ENCODE peak calls at places on chromosomes 12 and 14, in eight cellular contexts. One of them, this sample, is unnamed. For H3K4me1, the result is how much of the 10 kb centered on the place peaks cover.

GRCh38 chr12:58877243-58877743 is 43.0 kb downstream of the LRIG3 start:
- DNase-seq in adrenal gland: no peak
- DNase-seq in GM12878: no peak
- DNase-seq in H9: no peak
- DNase-seq in spleen: no peak
- DNase-seq in CD8-positive, alpha-beta T cell: no peak
- DNase-seq in upper lobe of left lung: peak
- DNase-seq in sigmoid colon: no peak
- DNase-seq in this sample: no peak

GRCh38 chr14:68364823-68365222 is 428.0 kb downstream of the ZFP36L1 start:
- DNase-seq in adrenal gland: no peak
- DNase-seq in H9: peak
- DNase-seq in spleen: no peak
- DNase-seq in upper lobe of left lung: no peak
- DNase-seq in sigmoid colon: no peak
- DNase-seq in CD8-positive, alpha-beta T cell: no peak
- DNase-seq in GM12878: no peak
- DNase-seq in this sample: no peak

GRCh38 chr14:47262801-47263200 is 412.6 kb downstream of the MDGA2 start:
- DNase-seq in CD8-positive, alpha-beta T cell: no peak
- DNase-seq in sigmoid colon: no peak
- DNase-seq in H9: no peak
- DNase-seq in adrenal gland: no peak
- DNase-seq in spleen: no peak
- DNase-seq in upper lobe of left lung: no peak
- DNase-seq in GM12878: no peak
- DNase-seq in this sample: no peak

GRCh38 chr12:47370421-47370820 is 290.7 kb upstream of the AMIGO2 start:
- DNase-seq in spleen: no peak
- DNase-seq in GM12878: no peak
- DNase-seq in H9: no peak
- DNase-seq in CD8-positive, alpha-beta T cell: no peak
- DNase-seq in upper lobe of left lung: no peak
- DNase-seq in sigmoid colon: no peak
- DNase-seq in adrenal gland: no peak
- DNase-seq in this sample: no peak

GRCh38 chr12:92623386-92623785 is 79.4 kb upstream of the PLEKHG7 start:
- DNase-seq in H9: no peak
- DNase-seq in sigmoid colon: no peak
- DNase-seq in CD8-positive, alpha-beta T cell: no peak
- DNase-seq in adrenal gland: no peak
- DNase-seq in spleen: no peak
- DNase-seq in upper lobe of left lung: no peak
- DNase-seq in GM12878: no peak
- DNase-seq in this sample: no peak

GRCh38 chr12:23895792-23896218 is 53.7 kb downstream of the SOX5 start:
- DNase-seq in upper lobe of left lung: no peak
- DNase-seq in CD8-positive, alpha-beta T cell: no peak
- DNase-seq in GM12878: no peak
- DNase-seq in spleen: no peak
- DNase-seq in H9: peak
- DNase-seq in sigmoid colon: no peak
- DNase-seq in adrenal gland: no peak
- DNase-seq in this sample: no peak

GRCh38 chr14:99733551-99734405 is 49.7 kb downstream of the CYP46A1 start:
- DNase-seq in GM12878: no peak
- DNase-seq in CD8-positive, alpha-beta T cell: no peak
- DNase-seq in H9: peak
- DNase-seq in adrenal gland: peak
- DNase-seq in sigmoid colon: peak
- DNase-seq in spleen: peak
- DNase-seq in upper lobe of left lung: peak
- DNase-seq in this sample: no peak

GRCh38 chr12:5066251-5066650 is 22.6 kb downstream of the KCNA5 start:
- DNase-seq in GM12878: no peak
- DNase-seq in adrenal gland: no peak
- DNase-seq in H9: no peak
- DNase-seq in upper lobe of left lung: no peak
- DNase-seq in spleen: no peak
- DNase-seq in CD8-positive, alpha-beta T cell: no peak
- DNase-seq in sigmoid colon: no peak
- DNase-seq in this sample: no peak

GRCh38 chr12:117686911-117687377 is 281.8 kb downstream of the KSR2 start:
- DNase-seq in spleen: no peak
- DNase-seq in sigmoid colon: peak
- DNase-seq in H9: no peak
- DNase-seq in upper lobe of left lung: no peak
- DNase-seq in CD8-positive, alpha-beta T cell: no peak
- DNase-seq in adrenal gland: no peak
- DNase-seq in GM12878: no peak
- DNase-seq in this sample: no peak

GRCh38 chr12:102954143-102954542 is 3.3 kb upstream of the ASCL1 start:
- DNase-seq in H9: no peak
- DNase-seq in sigmoid colon: no peak
- DNase-seq in upper lobe of left lung: no peak
- DNase-seq in CD8-positive, alpha-beta T cell: no peak
- DNase-seq in adrenal gland: no peak
- DNase-seq in spleen: no peak
- DNase-seq in GM12878: no peak
- DNase-seq in this sample: no peak

GRCh38 chr12:47828008-47828966 is 8.6 kb upstream of the HDAC7 start:
- DNase-seq in spleen: peak
- DNase-seq in H9: no peak
- DNase-seq in GM12878: no peak
- DNase-seq in adrenal gland: no peak
- DNase-seq in sigmoid colon: no peak
- DNase-seq in CD8-positive, alpha-beta T cell: no peak
- DNase-seq in upper lobe of left lung: no peak
- DNase-seq in this sample: no peak

GRCh38 chr12:46470975-46471374 is 98.4 kb upstream of the SLC38A2 start:
- DNase-seq in spleen: no peak
- DNase-seq in adrenal gland: no peak
- DNase-seq in sigmoid colon: no peak
- DNase-seq in GM12878: no peak
- DNase-seq in CD8-positive, alpha-beta T cell: no peak
- DNase-seq in upper lobe of left lung: no peak
- DNase-seq in H9: no peak
- DNase-seq in this sample: no peak

GRCh38 chr12:46915861-46916260 is 90.1 kb upstream of the SLC38A4 start:
- DNase-seq in CD8-positive, alpha-beta T cell: no peak
- DNase-seq in sigmoid colon: no peak
- DNase-seq in adrenal gland: no peak
- DNase-seq in upper lobe of left lung: no peak
- DNase-seq in spleen: no peak
- DNase-seq in H9: no peak
- DNase-seq in GM12878: no peak
- DNase-seq in this sample: no peak

GRCh38 chr12:4819654-4820053 is 90.1 kb upstream of the KCNA1 start:
- DNase-seq in upper lobe of left lung: no peak
- DNase-seq in H9: no peak
- DNase-seq in CD8-positive, alpha-beta T cell: no peak
- DNase-seq in GM12878: no peak
- DNase-seq in sigmoid colon: no peak
- DNase-seq in spleen: no peak
- DNase-seq in adrenal gland: peak
- DNase-seq in this sample: no peak

GRCh38 chr14:66483322-66483721 is 2.8 kb upstream of the CCDC196 start:
- DNase-seq in adrenal gland: peak
- DNase-seq in sigmoid colon: no peak
- DNase-seq in GM12878: no peak
- DNase-seq in CD8-positive, alpha-beta T cell: no peak
- DNase-seq in H9: no peak
- DNase-seq in upper lobe of left lung: peak
- DNase-seq in spleen: no peak
- DNase-seq in this sample: no peak

GRCh38 chr12:57755454-57756372 is 810 bp downstream of the MARCHF9 start:
- DNase-seq in CD8-positive, alpha-beta T cell: no peak
- DNase-seq in adrenal gland: no peak
- DNase-seq in GM12878: no peak
- DNase-seq in upper lobe of left lung: peak
- DNase-seq in sigmoid colon: peak
- DNase-seq in spleen: peak
- DNase-seq in H9: no peak
- DNase-seq in this sample: no peak

GRCh38 chr12:50706606-50707005 is 57.3 kb upstream of the ATF1 start:
- DNase-seq in upper lobe of left lung: no peak
- DNase-seq in CD8-positive, alpha-beta T cell: no peak
- DNase-seq in H9: no peak
- DNase-seq in adrenal gland: no peak
- DNase-seq in sigmoid colon: no peak
- DNase-seq in GM12878: no peak
- DNase-seq in spleen: no peak
- DNase-seq in this sample: no peak

GRCh38 chr14:53608369-53608768 is 348.3 kb downstream of the BMP4 start:
- DNase-seq in sigmoid colon: no peak
- DNase-seq in spleen: no peak
- DNase-seq in H9: no peak
- DNase-seq in upper lobe of left lung: no peak
- DNase-seq in adrenal gland: no peak
- DNase-seq in GM12878: no peak
- DNase-seq in CD8-positive, alpha-beta T cell: no peak
- DNase-seq in this sample: no peak

GRCh38 chr14:53609009-53609408 is 347.6 kb downstream of the BMP4 start:
- DNase-seq in H9: no peak
- DNase-seq in upper lobe of left lung: no peak
- DNase-seq in adrenal gland: no peak
- DNase-seq in spleen: no peak
- DNase-seq in sigmoid colon: no peak
- DNase-seq in GM12878: no peak
- DNase-seq in CD8-positive, alpha-beta T cell: no peak
- DNase-seq in this sample: no peak

GRCh38 chr14:53615254-53615653 is 341.4 kb downstream of the BMP4 start:
- DNase-seq in spleen: no peak
- DNase-seq in upper lobe of left lung: no peak
- DNase-seq in sigmoid colon: no peak
- DNase-seq in H9: no peak
- DNase-seq in GM12878: no peak
- DNase-seq in CD8-positive, alpha-beta T cell: no peak
- DNase-seq in adrenal gland: no peak
- DNase-seq in this sample: no peak

GRCh38 chr14:53613404-53614253 is 343.0 kb downstream of the BMP4 start:
- DNase-seq in CD8-positive, alpha-beta T cell: no peak
- DNase-seq in sigmoid colon: no peak
- DNase-seq in upper lobe of left lung: no peak
- DNase-seq in H9: no peak
- DNase-seq in adrenal gland: no peak
- DNase-seq in GM12878: peak
- DNase-seq in spleen: peak
- DNase-seq in this sample: no peak

GRCh38 chr14:53610947-53611346 is 345.7 kb downstream of the BMP4 start:
- DNase-seq in upper lobe of left lung: no peak
- DNase-seq in sigmoid colon: no peak
- DNase-seq in H9: no peak
- DNase-seq in CD8-positive, alpha-beta T cell: no peak
- DNase-seq in spleen: no peak
- DNase-seq in adrenal gland: no peak
- DNase-seq in GM12878: no peak
- DNase-seq in this sample: no peak
- TF ChIP-seq CTCF in upper lobe of left lung: no peak
- TF ChIP-seq CTCF in sigmoid colon: no peak
- TF ChIP-seq CTCF in H9: no peak
- TF ChIP-seq CTCF in CD8-positive, alpha-beta T cell: no peak
- TF ChIP-seq CTCF in spleen: no peak
- TF ChIP-seq CTCF in adrenal gland: no peak
- TF ChIP-seq CTCF in GM12878: no peak
- TF ChIP-seq CTCF in this sample: no peak

GRCh38 chr12:55716582-55717396 is 943 bp downstream of the BLOC1S1 start:
- DNase-seq in GM12878: no peak
- DNase-seq in upper lobe of left lung: no peak
- DNase-seq in CD8-positive, alpha-beta T cell: no peak
- DNase-seq in sigmoid colon: no peak
- DNase-seq in adrenal gland: no peak
- DNase-seq in spleen: peak
- DNase-seq in H9: no peak
- DNase-seq in this sample: no peak
- H3K4me1 ChIP-seq in GM12878: under half
- H3K4me1 ChIP-seq in upper lobe of left lung: half or more
- H3K4me1 ChIP-seq in CD8-positive, alpha-beta T cell: under half
- H3K4me1 ChIP-seq in sigmoid colon: half or more
- H3K4me1 ChIP-seq in adrenal gland: under half
- H3K4me1 ChIP-seq in spleen: half or more
- H3K4me1 ChIP-seq in H9: under half
- H3K4me1 ChIP-seq in this sample: half or more

GRCh38 chr12:113980054-113980453 is 13.9 kb upstream of the RBM19 start:
- DNase-seq in adrenal gland: no peak
- DNase-seq in GM12878: no peak
- DNase-seq in H9: no peak
- DNase-seq in spleen: no peak
- DNase-seq in sigmoid colon: no peak
- DNase-seq in CD8-positive, alpha-beta T cell: no peak
- DNase-seq in upper lobe of left lung: no peak
- DNase-seq in this sample: no peak

GRCh38 chr12:113981876-113982275 is 15.8 kb upstream of the RBM19 start:
- DNase-seq in CD8-positive, alpha-beta T cell: no peak
- DNase-seq in sigmoid colon: no peak
- DNase-seq in upper lobe of left lung: no peak
- DNase-seq in GM12878: no peak
- DNase-seq in adrenal gland: no peak
- DNase-seq in spleen: no peak
- DNase-seq in H9: no peak
- DNase-seq in this sample: no peak

GRCh38 chr12:113974006-113974405 is 7.9 kb upstream of the RBM19 start:
- DNase-seq in H9: no peak
- DNase-seq in GM12878: no peak
- DNase-seq in spleen: no peak
- DNase-seq in adrenal gland: no peak
- DNase-seq in upper lobe of left lung: no peak
- DNase-seq in sigmoid colon: no peak
- DNase-seq in CD8-positive, alpha-beta T cell: no peak
- DNase-seq in this sample: no peak

GRCh38 chr12:113980537-113981337 is 14.6 kb upstream of the RBM19 start:
- DNase-seq in spleen: no peak
- DNase-seq in H9: peak
- DNase-seq in sigmoid colon: no peak
- DNase-seq in GM12878: no peak
- DNase-seq in upper lobe of left lung: peak
- DNase-seq in CD8-positive, alpha-beta T cell: no peak
- DNase-seq in adrenal gland: peak
- DNase-seq in this sample: no peak

DNA sequence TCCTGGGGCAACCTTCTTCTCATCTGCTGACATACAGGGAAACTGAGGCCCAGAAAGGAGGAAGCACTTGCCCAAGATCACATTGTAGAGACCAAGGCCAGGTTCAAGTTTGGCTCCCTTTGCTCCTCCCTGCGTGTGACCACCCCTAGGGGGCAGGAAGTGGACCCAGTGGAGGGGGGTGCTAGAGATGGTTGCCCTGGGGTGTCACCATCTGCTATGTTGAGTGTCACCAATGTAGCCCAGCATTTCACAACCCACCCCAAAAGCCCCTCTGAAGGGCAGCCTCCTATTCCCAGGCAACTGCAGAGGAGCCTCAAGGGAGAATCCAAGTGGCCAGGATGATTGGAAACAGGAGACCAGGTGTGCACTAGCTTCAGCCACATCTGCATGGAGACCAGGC is 12.0 kb upstream of the RBM19 start:
- DNase-seq in spleen: no peak
- DNase-seq in H9: no peak
- DNase-seq in CD8-positive, alpha-beta T cell: no peak
- DNase-seq in adrenal gland: no peak
- DNase-seq in sigmoid colon: no peak
- DNase-seq in GM12878: no peak
- DNase-seq in upper lobe of left lung: no peak
- DNase-seq in this sample: no peak
- H3K27ac ChIP-seq in spleen: no peak
- H3K27ac ChIP-seq in H9: no peak
- H3K27ac ChIP-seq in CD8-positive, alpha-beta T cell: no peak
- H3K27ac ChIP-seq in adrenal gland: no peak
- H3K27ac ChIP-seq in sigmoid colon: no peak
- H3K27ac ChIP-seq in GM12878: no peak
- H3K27ac ChIP-seq in upper lobe of left lung: no peak
- H3K27ac ChIP-seq in this sample: no peak

GRCh38 chr14:24093901-24094838 is at the start of gene PCK2:
- DNase-seq in upper lobe of left lung: peak
- DNase-seq in adrenal gland: peak
- DNase-seq in spleen: peak
- DNase-seq in H9: peak
- DNase-seq in GM12878: no peak
- DNase-seq in CD8-positive, alpha-beta T cell: peak
- DNase-seq in sigmoid colon: peak
- DNase-seq in this sample: peak
- TF ChIP-seq CTCF in upper lobe of left lung: no peak
- TF ChIP-seq CTCF in adrenal gland: peak
- TF ChIP-seq CTCF in spleen: no peak
- TF ChIP-seq CTCF in H9: no peak
- TF ChIP-seq CTCF in GM12878: no peak
- TF ChIP-seq CTCF in CD8-positive, alpha-beta T cell: no peak
- TF ChIP-seq CTCF in sigmoid colon: peak
- TF ChIP-seq CTCF in this sample: no peak